ENCODE peak calls at places on chromosomes 4 and X, in eight cellular contexts. D is NAMALWA; B is stimulated activated CD4-positive, alpha-beta T cell treated with anti-CD3 and anti-CD28 coated beads, Interleukin-15, amount 100 ng/mL, for 24 hours; A is iris pigment epithelial cell; R is hippocampal formation; X is COR-L47; J is stimulated activated naive CD4-positive, alpha-beta T cell treated with Interleukin-2 at 50 U/mL for 16 hours; I is left kidney. S is an unnamed sample.

GRCh38 chrX:41723821-41724220 is at the start of gene GPR82:
- DNase-seq in D (peak; percentile 5), B (no peak), A (no peak), R (no peak), X (no peak), J (no peak), I (no peak), S (no peak)

GRCh38 chr4:6855692-6856297 is 53.8 kb upstream of the TBC1D14 start:
- DNase-seq in D (no peak), B (peak; percentile 29), A (peak; percentile 91), R (no peak), X (peak; percentile 14), J (peak; percentile 21), I (no peak), S (no peak)

GRCh38 chr4:98566491-98567008 is 91.9 kb downstream of the TSPAN5 start:
- DNase-seq in D (no peak), B (no peak), A (no peak), R (peak; percentile 78), X (no peak), J (no peak), I (peak; percentile 23), S (no peak)

GRCh38 chrX:39729834-39730670 is 367.7 kb downstream of the BCOR start:
- DNase-seq in D (no peak), B (no peak), A (no peak), R (peak; percentile 20), X (no peak), J (no peak), I (peak; percentile 41), S (no peak)

GRCh38 chrX:329291-329910 is 10.8 kb upstream of the GTPBP6 start:
- DNase-seq in D (no peak), B (no peak), A (no peak), R (no peak), X (no peak), J (no peak), I (no peak), S (no peak)

GRCh38 chr4:20017439-20017838 is 234.3 kb upstream of the SLIT2 start:
- DNase-seq in D (no peak), B (no peak), A (no peak), R (no peak), X (no peak), J (no peak), I (no peak), S (no peak)

GRCh38 chr4:27005512-27006246 is 145.0 kb downstream of the STIM2 start:
- DNase-seq in D (no peak), B (no peak), A (peak; percentile 92), R (no peak), X (no peak), J (no peak), I (no peak), S (peak; percentile 30)

GRCh38 chr4:114078636-114079035 is 99.2 kb upstream of the ARSJ start:
- DNase-seq in D (no peak), B (no peak), A (no peak), R (no peak), X (no peak), J (no peak), I (no peak), S (no peak)

GRCh38 chrX:106894978-106895452 is 8.1 kb downstream of the RIPPLY1 start:
- DNase-seq in D (no peak), B (no peak), A (peak; percentile 80), R (no peak), X (no peak), J (no peak), I (no peak), S (peak; percentile 45)

GRCh38 chrX:108117988-108118387 is 26.4 kb downstream of the ATG4A start:
- DNase-seq in D (no peak), B (no peak), A (no peak), R (no peak), X (no peak), J (no peak), I (peak; percentile 12), S (no peak)

GRCh38 chr4:168167714-168168284 is 75.5 kb downstream of the ANXA10 start:
- DNase-seq in D (no peak), B (no peak), A (peak; percentile 74), R (no peak), X (no peak), J (no peak), I (no peak), S (no peak)

GRCh38 chrX:53048169-53049126 is at the start of gene GPR173:
- DNase-seq in D (no peak), B (no peak), A (peak; percentile 60), R (peak; percentile 76), X (peak; percentile 42), J (no peak), I (peak; percentile 89), S (no peak)

GRCh38 chrX:56728752-56729151 is 291 bp upstream of the NBDY start:
- DNase-seq in D (peak; percentile 65), B (peak; percentile 19), A (peak; percentile 26), R (no peak), X (no peak), J (no peak), I (peak; percentile 71), S (no peak)

GRCh38 chrX:9456250-9457074 is 8.4 kb upstream of the TBL1X start:
- DNase-seq in D (no peak), B (peak; percentile 30), A (no peak), R (no peak), X (no peak), J (no peak), I (no peak), S (no peak)

GRCh38 chr4:3045500-3045850 is 28.9 kb downstream of the HTT-AS start:
- DNase-seq in D (peak; percentile 26), B (peak; percentile 69), A (peak; percentile 81), R (no peak), X (no peak), J (peak; percentile 50), I (peak; percentile 22), S (no peak)

GRCh38 chr4:67437974-67438713 is 107.2 kb downstream of the CENPC start:
- DNase-seq in D (no peak), B (no peak), A (peak; percentile 93), R (no peak), X (no peak), J (no peak), I (no peak), S (peak; percentile 34)

GRCh38 chr4:127843704-127844604 is 36.7 kb upstream of the PLK4 start:
- DNase-seq in D (no peak), B (no peak), A (no peak), R (no peak), X (no peak), J (no peak), I (no peak), S (no peak)

GRCh38 chrX:31435592-31435991 is 363.8 kb upstream of the FTHL17 start:
- DNase-seq in D (no peak), B (no peak), A (peak; percentile 50), R (peak; percentile 0), X (no peak), J (no peak), I (peak; percentile 61), S (no peak)

GRCh38 chrX:41386222-41386990 is 52.4 kb downstream of the DDX3X start:
- DNase-seq in D (no peak), B (peak; percentile 29), A (peak; percentile 18), R (no peak), X (no peak), J (no peak), I (no peak), S (no peak)

GRCh38 chr4:86963697-86964096 is 28.9 kb downstream of the AFF1 start:
- DNase-seq in D (no peak), B (no peak), A (peak; percentile 50), R (no peak), X (no peak), J (no peak), I (no peak), S (no peak)

GRCh38 chr4:11182586-11183357 is 245.9 kb downstream of the HS3ST1 start:
- DNase-seq in D (no peak), B (no peak), A (peak; percentile 48), R (no peak), X (no peak), J (no peak), I (no peak), S (peak; percentile 69)

GRCh38 chrX:38649227-38649626 is 87.9 kb downstream of the TSPAN7 start:
- DNase-seq in D (no peak), B (no peak), A (no peak), R (no peak), X (no peak), J (no peak), I (no peak), S (no peak)

GRCh38 chr4:150723727-150724411 is 141.9 kb downstream of the MAB21L2 start:
- DNase-seq in D (no peak), B (no peak), A (no peak), R (no peak), X (no peak), J (no peak), I (no peak), S (no peak)

S was measured in foreskin keratinocyte.